ENCODE peak calls at places on chromosome 12, in ten cellular contexts. One of them, this sample, is unnamed.

GRCh38 chr12:20508362-20508761 is 140.0 kb downstream of the PDE3A start:
- DNase-seq in brain microvascular endothelial cell: peak
- DNase-seq in keratinocyte: no peak
- DNase-seq in astrocyte: peak
- DNase-seq in heart left ventricle: no peak
- DNase-seq in colonic mucosa: no peak
- DNase-seq in A549: peak
- DNase-seq in CD8-positive, alpha-beta T cell: no peak
- DNase-seq in psoas muscle: no peak
- DNase-seq in suprapubic skin: no peak
- DNase-seq in this sample: no peak

GRCh38 chr12:81758421-81759214 is 532 bp downstream of the PPFIA2 start:
- DNase-seq in brain microvascular endothelial cell: peak
- DNase-seq in keratinocyte: no peak
- DNase-seq in astrocyte: peak
- DNase-seq in heart left ventricle: no peak
- DNase-seq in colonic mucosa: no peak
- DNase-seq in A549: peak
- DNase-seq in CD8-positive, alpha-beta T cell: no peak
- DNase-seq in psoas muscle: peak
- DNase-seq in suprapubic skin: no peak
- DNase-seq in this sample: peak

GRCh38 chr12:113907446-113908180 is 58.5 kb downstream of the RBM19 start:
- DNase-seq in brain microvascular endothelial cell: no peak
- DNase-seq in keratinocyte: no peak
- DNase-seq in astrocyte: no peak
- DNase-seq in heart left ventricle: no peak
- DNase-seq in colonic mucosa: no peak
- DNase-seq in A549: no peak
- DNase-seq in CD8-positive, alpha-beta T cell: no peak
- DNase-seq in psoas muscle: no peak
- DNase-seq in suprapubic skin: no peak
- DNase-seq in this sample: no peak

GRCh38 chr12:94954029-94954685 is 49.3 kb downstream of the NDUFA12 start:
- DNase-seq in brain microvascular endothelial cell: peak
- DNase-seq in keratinocyte: peak
- DNase-seq in astrocyte: peak
- DNase-seq in heart left ventricle: no peak
- DNase-seq in colonic mucosa: peak
- DNase-seq in A549: peak
- DNase-seq in CD8-positive, alpha-beta T cell: no peak
- DNase-seq in psoas muscle: no peak
- DNase-seq in suprapubic skin: no peak
- DNase-seq in this sample: no peak

GRCh38 chr12:53530920-53531319 is 23.6 kb upstream of the NPFF start:
- DNase-seq in brain microvascular endothelial cell: peak
- DNase-seq in keratinocyte: no peak
- DNase-seq in astrocyte: peak
- DNase-seq in heart left ventricle: no peak
- DNase-seq in colonic mucosa: no peak
- DNase-seq in A549: no peak
- DNase-seq in CD8-positive, alpha-beta T cell: no peak
- DNase-seq in psoas muscle: no peak
- DNase-seq in suprapubic skin: no peak
- DNase-seq in this sample: no peak

GRCh38 chr12:79424109-79424721 is 266.5 kb downstream of the PAWR start:
- DNase-seq in brain microvascular endothelial cell: peak
- DNase-seq in keratinocyte: no peak
- DNase-seq in astrocyte: peak
- DNase-seq in heart left ventricle: no peak
- DNase-seq in colonic mucosa: no peak
- DNase-seq in A549: peak
- DNase-seq in CD8-positive, alpha-beta T cell: no peak
- DNase-seq in psoas muscle: no peak
- DNase-seq in suprapubic skin: no peak
- DNase-seq in this sample: no peak

GRCh38 chr12:42590324-42590934 is 883 bp upstream of the PRICKLE1 start:
- DNase-seq in brain microvascular endothelial cell: no peak
- DNase-seq in keratinocyte: no peak
- DNase-seq in astrocyte: no peak
- DNase-seq in heart left ventricle: peak
- DNase-seq in colonic mucosa: peak
- DNase-seq in A549: peak
- DNase-seq in CD8-positive, alpha-beta T cell: no peak
- DNase-seq in psoas muscle: peak
- DNase-seq in suprapubic skin: no peak
- DNase-seq in this sample: peak

GRCh38 chr12:8823565-8824300 is 1.3 kb downstream of the A2ML1 start:
- DNase-seq in brain microvascular endothelial cell: no peak
- DNase-seq in keratinocyte: no peak
- DNase-seq in astrocyte: peak
- DNase-seq in heart left ventricle: peak
- DNase-seq in colonic mucosa: no peak
- DNase-seq in A549: peak
- DNase-seq in CD8-positive, alpha-beta T cell: no peak
- DNase-seq in psoas muscle: no peak
- DNase-seq in suprapubic skin: no peak
- DNase-seq in this sample: peak

GRCh38 chr12:80778005-80778541 is 61.4 kb downstream of the MYF5 start:
- DNase-seq in brain microvascular endothelial cell: peak
- DNase-seq in keratinocyte: peak
- DNase-seq in astrocyte: peak
- DNase-seq in heart left ventricle: peak
- DNase-seq in colonic mucosa: peak
- DNase-seq in A549: peak
- DNase-seq in CD8-positive, alpha-beta T cell: no peak
- DNase-seq in psoas muscle: no peak
- DNase-seq in suprapubic skin: no peak
- DNase-seq in this sample: peak

GRCh38 chr12:75378354-75378753 is 12.5 kb upstream of the GLIPR1L2 start:
- DNase-seq in brain microvascular endothelial cell: no peak
- DNase-seq in keratinocyte: no peak
- DNase-seq in astrocyte: no peak
- DNase-seq in heart left ventricle: no peak
- DNase-seq in colonic mucosa: no peak
- DNase-seq in A549: no peak
- DNase-seq in CD8-positive, alpha-beta T cell: no peak
- DNase-seq in psoas muscle: no peak
- DNase-seq in suprapubic skin: no peak
- DNase-seq in this sample: no peak

GRCh38 chr12:19404232-19404880 is 34.9 kb upstream of the AEBP2 start:
- DNase-seq in brain microvascular endothelial cell: no peak
- DNase-seq in keratinocyte: no peak
- DNase-seq in astrocyte: no peak
- DNase-seq in heart left ventricle: no peak
- DNase-seq in colonic mucosa: no peak
- DNase-seq in A549: no peak
- DNase-seq in CD8-positive, alpha-beta T cell: peak
- DNase-seq in psoas muscle: no peak
- DNase-seq in suprapubic skin: no peak
- DNase-seq in this sample: no peak

GRCh38 chr12:111445311-111446043 is 39.8 kb downstream of the SH2B3 start:
- DNase-seq in brain microvascular endothelial cell: no peak
- DNase-seq in keratinocyte: no peak
- DNase-seq in astrocyte: no peak
- DNase-seq in heart left ventricle: no peak
- DNase-seq in colonic mucosa: no peak
- DNase-seq in A549: no peak
- DNase-seq in CD8-positive, alpha-beta T cell: peak
- DNase-seq in psoas muscle: no peak
- DNase-seq in suprapubic skin: peak
- DNase-seq in this sample: peak

GRCh38 chr12:28925726-28926376 is 223.2 kb upstream of the FAR2 start:
- DNase-seq in brain microvascular endothelial cell: no peak
- DNase-seq in keratinocyte: no peak
- DNase-seq in astrocyte: peak
- DNase-seq in heart left ventricle: peak
- DNase-seq in colonic mucosa: no peak
- DNase-seq in A549: no peak
- DNase-seq in CD8-positive, alpha-beta T cell: no peak
- DNase-seq in psoas muscle: no peak
- DNase-seq in suprapubic skin: no peak
- DNase-seq in this sample: no peak

GRCh38 chr12:49336645-49337584 is at the start of gene C1QL4:
- DNase-seq in brain microvascular endothelial cell: peak
- DNase-seq in keratinocyte: no peak
- DNase-seq in astrocyte: no peak
- DNase-seq in heart left ventricle: peak
- DNase-seq in colonic mucosa: peak
- DNase-seq in A549: peak
- DNase-seq in CD8-positive, alpha-beta T cell: peak
- DNase-seq in psoas muscle: peak
- DNase-seq in suprapubic skin: peak
- DNase-seq in this sample: peak
- H3K27ac ChIP-seq in brain microvascular endothelial cell: no peak
- H3K27ac ChIP-seq in keratinocyte: no peak
- H3K27ac ChIP-seq in astrocyte: no peak
- H3K27ac ChIP-seq in heart left ventricle: no peak
- H3K27ac ChIP-seq in colonic mucosa: no peak
- H3K27ac ChIP-seq in A549: peak
- H3K27ac ChIP-seq in CD8-positive, alpha-beta T cell: no peak
- H3K27ac ChIP-seq in psoas muscle: no peak
- H3K27ac ChIP-seq in suprapubic skin: no peak
- H3K27ac ChIP-seq in this sample: no peak

DNA sequence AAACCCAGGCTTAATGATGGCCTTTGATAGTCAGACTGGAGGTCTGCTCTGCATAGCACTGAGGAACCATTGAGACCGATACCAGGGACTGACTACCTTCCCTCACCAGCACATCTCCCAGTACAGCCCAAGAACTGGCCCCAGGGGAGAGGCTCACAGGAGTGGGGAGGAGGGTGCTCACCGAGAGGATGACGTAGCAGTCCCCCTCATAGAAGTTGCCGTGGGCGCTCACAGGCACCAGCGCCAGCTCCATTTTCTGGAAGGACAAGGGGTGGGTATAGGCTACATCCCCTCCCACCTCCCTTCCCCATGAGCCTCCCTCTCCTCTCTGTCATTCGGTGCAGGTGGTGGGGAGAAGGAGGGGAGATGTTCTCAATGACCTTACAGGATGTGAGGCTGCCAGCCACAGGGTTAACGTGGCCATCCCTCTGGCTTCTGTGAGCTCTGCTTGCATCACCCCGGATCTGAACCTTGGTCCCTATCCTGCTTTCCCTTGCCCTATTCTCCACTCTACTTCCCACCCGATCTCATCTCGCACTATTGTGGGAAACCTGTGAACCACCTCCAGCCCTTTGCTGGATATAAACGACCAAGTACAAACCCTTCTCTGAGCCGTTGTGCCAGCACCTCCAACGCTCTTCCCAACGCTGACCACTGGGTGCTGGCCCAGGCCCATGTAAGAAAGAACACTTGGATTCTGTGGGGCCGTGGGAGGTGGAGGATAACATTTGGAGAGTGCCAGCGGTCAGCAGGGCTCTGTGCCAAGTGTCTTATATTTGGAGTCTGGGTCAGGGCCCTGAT is 4.4 kb downstream of the AVIL start:
- DNase-seq in brain microvascular endothelial cell: no peak
- DNase-seq in keratinocyte: no peak
- DNase-seq in astrocyte: peak
- DNase-seq in heart left ventricle: no peak
- DNase-seq in colonic mucosa: no peak
- DNase-seq in A549: no peak
- DNase-seq in CD8-positive, alpha-beta T cell: no peak
- DNase-seq in psoas muscle: peak
- DNase-seq in suprapubic skin: no peak
- DNase-seq in this sample: peak
- TF ChIP-seq CTCF in brain microvascular endothelial cell: peak
- TF ChIP-seq CTCF in keratinocyte: no peak
- TF ChIP-seq CTCF in astrocyte: no peak
- TF ChIP-seq CTCF in heart left ventricle: no peak
- TF ChIP-seq CTCF in colonic mucosa: no peak
- TF ChIP-seq CTCF in A549: no peak
- TF ChIP-seq CTCF in CD8-positive, alpha-beta T cell: no peak
- TF ChIP-seq CTCF in psoas muscle: no peak
- TF ChIP-seq CTCF in suprapubic skin: no peak
- TF ChIP-seq CTCF in this sample: no peak

DNA sequence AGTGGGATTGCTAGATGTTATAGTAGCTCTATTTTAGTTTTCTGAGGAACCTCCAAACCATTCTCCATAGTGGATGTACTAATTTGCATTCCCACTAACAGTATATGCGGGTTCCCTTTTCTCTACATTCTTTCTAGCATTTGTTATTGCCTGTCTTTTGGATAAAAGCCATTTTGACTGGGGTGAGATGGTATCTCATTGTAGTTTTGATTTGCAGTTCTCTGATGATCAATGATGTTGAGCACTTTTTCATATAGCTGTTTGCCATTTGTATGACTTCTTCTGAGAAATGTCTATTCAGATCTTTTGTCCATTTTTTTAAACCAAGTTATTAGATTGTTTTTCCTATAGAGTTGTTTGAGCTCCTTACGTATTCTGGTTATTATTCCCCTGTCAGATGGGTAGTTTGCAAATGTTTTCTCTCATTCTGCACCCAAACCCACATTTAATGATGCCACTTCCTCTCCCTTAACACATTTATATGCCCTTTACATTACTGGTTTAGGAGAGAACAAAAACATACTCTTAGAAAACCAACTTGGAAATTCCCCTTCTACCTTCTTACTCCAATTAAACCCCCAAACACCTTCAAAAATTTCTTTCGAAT is 48.2 kb downstream of the NELL2 start:
- DNase-seq in brain microvascular endothelial cell: no peak
- DNase-seq in keratinocyte: no peak
- DNase-seq in astrocyte: no peak
- DNase-seq in heart left ventricle: no peak
- DNase-seq in colonic mucosa: no peak
- DNase-seq in A549: no peak
- DNase-seq in CD8-positive, alpha-beta T cell: no peak
- DNase-seq in psoas muscle: no peak
- DNase-seq in suprapubic skin: no peak
- DNase-seq in this sample: no peak
- H3K27ac ChIP-seq in brain microvascular endothelial cell: no peak
- H3K27ac ChIP-seq in keratinocyte: no peak
- H3K27ac ChIP-seq in astrocyte: no peak
- H3K27ac ChIP-seq in heart left ventricle: no peak
- H3K27ac ChIP-seq in colonic mucosa: no peak
- H3K27ac ChIP-seq in A549: no peak
- H3K27ac ChIP-seq in CD8-positive, alpha-beta T cell: peak
- H3K27ac ChIP-seq in psoas muscle: no peak
- H3K27ac ChIP-seq in suprapubic skin: no peak
- H3K27ac ChIP-seq in this sample: no peak

DNA sequence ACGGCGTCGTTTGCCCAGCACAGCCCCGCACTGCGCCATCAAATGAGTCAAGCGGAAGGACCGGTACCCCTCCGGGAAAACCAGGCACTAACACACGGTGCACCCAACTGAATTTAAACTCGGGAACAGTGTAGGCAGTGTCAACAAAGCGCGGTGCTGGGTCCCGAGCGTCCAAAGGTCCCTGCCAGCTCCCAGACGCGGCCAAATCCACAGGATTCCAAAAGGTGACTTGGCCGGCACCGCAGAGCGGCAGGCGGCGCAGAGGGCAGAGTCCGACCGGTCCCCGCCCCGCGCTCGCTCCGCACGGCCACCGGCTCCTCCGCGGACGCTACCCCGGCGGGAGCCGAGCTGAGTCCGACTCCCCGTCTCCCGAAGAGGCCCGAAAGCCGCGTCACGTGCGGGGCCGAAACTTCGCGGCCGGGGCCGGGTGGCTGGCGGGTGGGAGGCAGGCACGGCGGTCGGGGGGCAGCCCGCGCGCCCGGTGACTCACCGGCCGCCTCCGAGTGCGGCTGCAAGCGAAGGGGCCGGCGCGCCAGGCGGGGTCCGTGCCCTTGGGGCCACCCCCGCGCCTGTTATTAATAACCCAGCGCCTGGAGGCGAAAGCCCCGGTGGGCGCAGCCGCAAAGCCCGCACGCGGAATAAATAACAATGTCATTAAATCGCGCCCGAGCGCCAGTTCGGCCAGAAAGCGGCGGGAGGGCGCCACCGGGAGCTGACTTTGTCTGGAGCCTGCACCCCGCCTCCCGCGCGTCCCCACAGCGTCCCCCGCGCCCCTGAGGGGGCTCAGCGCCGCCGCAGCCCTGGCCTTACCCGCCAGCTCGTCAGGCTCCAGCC is 823 bp downstream of the DENND5B start:
- DNase-seq in brain microvascular endothelial cell: peak
- DNase-seq in keratinocyte: no peak
- DNase-seq in astrocyte: peak
- DNase-seq in heart left ventricle: peak
- DNase-seq in colonic mucosa: peak
- DNase-seq in A549: peak
- DNase-seq in CD8-positive, alpha-beta T cell: no peak
- DNase-seq in psoas muscle: peak
- DNase-seq in suprapubic skin: peak
- DNase-seq in this sample: peak
- TF ChIP-seq CTCF in brain microvascular endothelial cell: no peak
- TF ChIP-seq CTCF in keratinocyte: peak
- TF ChIP-seq CTCF in astrocyte: no peak
- TF ChIP-seq CTCF in heart left ventricle: no peak
- TF ChIP-seq CTCF in colonic mucosa: no peak
- TF ChIP-seq CTCF in A549: peak
- TF ChIP-seq CTCF in CD8-positive, alpha-beta T cell: no peak
- TF ChIP-seq CTCF in psoas muscle: no peak
- TF ChIP-seq CTCF in suprapubic skin: no peak
- TF ChIP-seq CTCF in this sample: no peak

This sample was measured in uterus.